ENCODE peak calls at places on chromosomes 4 and X, in nine cellular contexts. Q is posterior cingulate gyrus, B is endothelial cell, C is activated T-helper 1 cell treated with Interleukin-2 at 50 U/mL for 16 hours, V is M059J, E is NCI-H774, R is epithelial cell of esophagus, O is lower leg skin, A is epithelial cell of proximal tubule. X is an unnamed sample.

GRCh38 chr4:38226170-38226569 is 266.0 kb downstream of the PTTG2 start:
- DNase-seq in C (no peak), R (no peak), V (no peak), O (no peak), E (no peak), B (no peak), Q (no peak), A (no peak), X (no peak)

GRCh38 chr4:123870283-123870876 is 473.8 kb downstream of the SPRY1 start:
- DNase-seq in A (peak; percentile 90), V (no peak), C (no peak), Q (no peak), O (no peak), B (no peak), E (no peak), R (no peak), X (peak; percentile 17)

GRCh38 chr4:88352062-88352461 is 26.6 kb upstream of the HERC6 start:
- DNase-seq in C (no peak), V (peak; percentile 62), R (peak; percentile 56), Q (no peak), B (no peak), A (no peak), E (no peak), O (no peak), X (peak; percentile 77)

GRCh38 chr4:1463088-1463926 is 57.1 kb upstream of the NKX1-1 start:
- DNase-seq in Q (no peak), A (no peak), B (no peak), R (no peak), O (peak; percentile 80), C (no peak), V (peak; percentile 5), E (no peak), X (peak; percentile 29)

GRCh38 chr4:14862881-14863280 is 139.4 kb upstream of the CPEB2 start:
- DNase-seq in B (no peak), C (no peak), A (no peak), V (no peak), Q (peak; percentile 35), R (no peak), E (no peak), O (no peak), X (peak; percentile 43)

GRCh38 chr4:88008624-88009235 is 1.3 kb downstream of the PKD2 start:
- DNase-seq in R (no peak), V (peak; percentile 46), Q (no peak), O (no peak), C (no peak), B (no peak), E (no peak), A (no peak), X (peak; percentile 58)

GRCh38 chr4:48979897-48980579 is 6.0 kb upstream of the CWH43 start:
- DNase-seq in R (peak; percentile 83), E (no peak), B (no peak), A (no peak), V (no peak), O (no peak), Q (no peak), C (no peak), X (no peak)

GRCh38 chr4:110005461-110006056 is 92.9 kb downstream of the EGF start:
- DNase-seq in C (no peak), A (no peak), O (no peak), Q (no peak), B (no peak), R (peak; percentile 85), E (peak; percentile 11), V (peak; percentile 64), X (peak; percentile 81)

GRCh38 chr4:1549638-1550035 is 134.5 kb downstream of the FAM53A start:
- DNase-seq in A (no peak), E (no peak), C (no peak), R (no peak), Q (no peak), B (no peak), V (no peak), O (no peak), X (no peak)

GRCh38 chr4:56158483-56158882 is 209.7 kb downstream of the CEP135 start:
- DNase-seq in Q (no peak), C (no peak), O (no peak), R (no peak), B (no peak), A (no peak), V (no peak), E (peak; percentile 22), X (no peak)

GRCh38 chr4:122739174-122739573 is 6.7 kb downstream of the BBS12 start:
- DNase-seq in R (peak; percentile 53), O (no peak), Q (no peak), B (no peak), C (no peak), V (peak; percentile 38), E (no peak), A (no peak), X (peak; percentile 34)

GRCh38 chr4:141580523-141580922 is 55.9 kb upstream of the IL15 start:
- DNase-seq in C (no peak), B (no peak), A (no peak), O (no peak), R (no peak), V (peak; percentile 59), Q (no peak), E (no peak), X (peak; percentile 55)

GRCh38 chr4:14149469-14150030 is 522.0 kb upstream of the BOD1L1 start:
- DNase-seq in V (no peak), B (no peak), E (no peak), C (no peak), A (no peak), Q (no peak), O (no peak), R (no peak), X (peak; percentile 73)

GRCh38 chr4:148790691-148791090 is 348.5 kb upstream of the NR3C2 start:
- DNase-seq in O (no peak), A (peak; percentile 79), C (no peak), E (no peak), B (no peak), Q (no peak), R (peak; percentile 68), V (peak; percentile 17), X (peak; percentile 53)

GRCh38 chrX:16992902-16993301 is 46.4 kb downstream of the REPS2 start:
- DNase-seq in C (no peak), V (no peak), E (no peak), A (no peak), R (no peak), Q (no peak), O (no peak), B (no peak), X (no peak)

GRCh38 chrX:155068165-155068564 is 2.8 kb downstream of the CMC4 start:
- DNase-seq in V (peak; percentile 93), O (no peak), A (peak; percentile 26), E (no peak), Q (no peak), R (peak; percentile 24), C (no peak), B (no peak), X (peak; percentile 34)

GRCh38 chr4:26235500-26235899 is 85.3 kb upstream of the RBPJ start:
- DNase-seq in Q (peak; percentile 52), R (peak; percentile 88), B (no peak), V (peak; percentile 87), E (peak; percentile 39), O (peak; percentile 93), C (no peak), A (no peak), X (peak; percentile 66)

GRCh38 chrX:50629774-50630173 is 159.1 kb upstream of the DGKK start:
- DNase-seq in Q (no peak), R (peak; percentile 84), E (no peak), V (no peak), O (no peak), C (no peak), A (no peak), B (no peak), X (no peak)

GRCh38 chr4:70518716-70519115 is 347 bp downstream of the AMTN start:
- DNase-seq in C (no peak), Q (no peak), B (no peak), V (peak; percentile 64), A (no peak), R (peak; percentile 81), E (no peak), O (no peak), X (no peak)

GRCh38 chrX:95076449-95076848 is 1402.4 kb downstream of the FAM133A start:
- DNase-seq in Q (no peak), V (peak; percentile 52), C (no peak), O (no peak), R (peak; percentile 33), A (no peak), E (peak; percentile 1), B (peak; percentile 5), X (peak; percentile 19)

GRCh38 chrX:38935561-38935960 is 134.3 kb downstream of the MID1IP1 start:
- DNase-seq in A (no peak), E (no peak), C (no peak), O (no peak), V (no peak), Q (no peak), R (no peak), B (no peak), X (no peak)

GRCh38 chrX:133653363-133653762 is 238.1 kb upstream of the GPC4 start:
- DNase-seq in O (no peak), Q (no peak), B (no peak), R (peak; percentile 34), V (no peak), C (no peak), E (no peak), A (peak; percentile 71), X (no peak)

GRCh38 chr4:161189286-161190134 is 974.3 kb downstream of the FSTL5 start:
- DNase-seq in V (no peak), R (peak; percentile 16), E (no peak), B (no peak), C (no peak), A (no peak), Q (no peak), O (no peak), X (peak; percentile 73)

GRCh38 chrX:118724775-118725174 is 2.6 kb upstream of the IL13RA1 start:
- DNase-seq in V (peak; percentile 39), Q (no peak), E (no peak), O (no peak), R (no peak), A (no peak), C (no peak), B (no peak), X (no peak)

GRCh38 chr4:37758226-37758625 is 68.3 kb upstream of the PGM2 start:
- DNase-seq in V (peak; percentile 46), A (peak; percentile 10), R (peak; percentile 81), C (no peak), B (no peak), O (no peak), Q (no peak), E (no peak), X (peak; percentile 23)

GRCh38 chr4:189981970-189982369 is 41.3 kb downstream of the FRG1 start:
- DNase-seq in A (no peak), C (no peak), E (no peak), O (no peak), Q (no peak), B (no peak), R (no peak), V (no peak), X (no peak)

GRCh38 chr4:94877973-94878372 is 120.2 kb downstream of the BMPR1B start:
- DNase-seq in E (no peak), B (no peak), C (no peak), R (peak; percentile 57), O (no peak), Q (no peak), V (peak; percentile 1), A (no peak), X (no peak)

GRCh38 chrX:39731735-39732134 is 366.0 kb downstream of the BCOR start:
- DNase-seq in V (no peak), O (no peak), E (no peak), R (no peak), Q (no peak), B (no peak), A (no peak), C (no peak), X (no peak)

GRCh38 chr4:87078987-87079469 is 141.4 kb downstream of the KLHL8 start:
- DNase-seq in R (peak; percentile 70), C (no peak), O (peak; percentile 85), Q (no peak), B (no peak), V (no peak), A (no peak), E (no peak), X (peak; percentile 26)

GRCh38 chrX:82748901-82749505 is 759.1 kb upstream of the POU3F4 start:
- DNase-seq in E (no peak), V (peak; percentile 54), O (no peak), C (no peak), A (no peak), Q (no peak), R (peak; percentile 18), B (no peak), X (peak; percentile 17)

GRCh38 chrX:72368796-72369195 is 63.1 kb upstream of the CITED1 start:
- DNase-seq in B (no peak), O (no peak), Q (no peak), R (no peak), A (no peak), E (no peak), C (no peak), V (no peak), X (no peak)